ENCODE peak calls at places on chromosome 15, in seven cellular contexts. One of them, this sample, is unnamed.

GRCh38 chr15:98412852-98413251 is 235.5 kb upstream of the IGF1R start:
- DNase-seq in upper lobe of left lung: no peak
- DNase-seq in A549: peak
- DNase-seq in stomach: no peak
- DNase-seq in SK-N-SH: no peak
- DNase-seq in K562: no peak
- DNase-seq in HepG2: peak
- DNase-seq in this sample: no peak

GRCh38 chr15:100714749-100715342 is 112.5 kb downstream of the ASB7 start:
- DNase-seq in upper lobe of left lung: no peak
- DNase-seq in A549: no peak
- DNase-seq in stomach: no peak
- DNase-seq in SK-N-SH: no peak
- DNase-seq in K562: no peak
- DNase-seq in HepG2: no peak
- DNase-seq in this sample: no peak

GRCh38 chr15:71191296-71191695 is 76.0 kb downstream of the THSD4 start:
- DNase-seq in upper lobe of left lung: no peak
- DNase-seq in A549: no peak
- DNase-seq in stomach: no peak
- DNase-seq in SK-N-SH: no peak
- DNase-seq in K562: no peak
- DNase-seq in HepG2: no peak
- DNase-seq in this sample: no peak

GRCh38 chr15:43912991-43913927 is 86.5 kb downstream of the WDR76 start:
- DNase-seq in upper lobe of left lung: no peak
- DNase-seq in A549: peak
- DNase-seq in stomach: no peak
- DNase-seq in SK-N-SH: no peak
- DNase-seq in K562: no peak
- DNase-seq in HepG2: peak
- DNase-seq in this sample: no peak

GRCh38 chr15:37099321-37100108 is 834 bp downstream of the MEIS2 start:
- DNase-seq in upper lobe of left lung: no peak
- DNase-seq in A549: peak
- DNase-seq in stomach: no peak
- DNase-seq in SK-N-SH: peak
- DNase-seq in K562: peak
- DNase-seq in HepG2: peak
- DNase-seq in this sample: no peak

GRCh38 chr15:32766101-32766500 is 48.3 kb downstream of the GREM1 start:
- DNase-seq in upper lobe of left lung: no peak
- DNase-seq in A549: no peak
- DNase-seq in stomach: no peak
- DNase-seq in SK-N-SH: no peak
- DNase-seq in K562: no peak
- DNase-seq in HepG2: no peak
- DNase-seq in this sample: no peak

GRCh38 chr15:68979036-68979435 is 35.5 kb upstream of the NOX5 start:
- DNase-seq in upper lobe of left lung: no peak
- DNase-seq in A549: no peak
- DNase-seq in stomach: no peak
- DNase-seq in SK-N-SH: no peak
- DNase-seq in K562: no peak
- DNase-seq in HepG2: no peak
- DNase-seq in this sample: no peak

GRCh38 chr15:99121207-99121606 is 16.3 kb downstream of the SYNM start:
- DNase-seq in upper lobe of left lung: no peak
- DNase-seq in A549: no peak
- DNase-seq in stomach: no peak
- DNase-seq in SK-N-SH: no peak
- DNase-seq in K562: no peak
- DNase-seq in HepG2: no peak
- DNase-seq in this sample: no peak

GRCh38 chr15:29040367-29040745 is 154.6 kb downstream of the APBA2 start:
- DNase-seq in upper lobe of left lung: no peak
- DNase-seq in A549: no peak
- DNase-seq in stomach: no peak
- DNase-seq in SK-N-SH: no peak
- DNase-seq in K562: no peak
- DNase-seq in HepG2: no peak
- DNase-seq in this sample: no peak

GRCh38 chr15:49495993-49496747 is 73.1 kb downstream of the FGF7 start:
- DNase-seq in upper lobe of left lung: no peak
- DNase-seq in A549: no peak
- DNase-seq in stomach: no peak
- DNase-seq in SK-N-SH: no peak
- DNase-seq in K562: no peak
- DNase-seq in HepG2: no peak
- DNase-seq in this sample: no peak

GRCh38 chr15:39135989-39136388 is 444.9 kb upstream of the THBS1 start:
- DNase-seq in upper lobe of left lung: no peak
- DNase-seq in A549: no peak
- DNase-seq in stomach: no peak
- DNase-seq in SK-N-SH: no peak
- DNase-seq in K562: no peak
- DNase-seq in HepG2: no peak
- DNase-seq in this sample: no peak

GRCh38 chr15:76994971-76995945 is at the start of gene PSTPIP1:
- DNase-seq in upper lobe of left lung: peak
- DNase-seq in A549: no peak
- DNase-seq in stomach: peak
- DNase-seq in SK-N-SH: peak
- DNase-seq in K562: no peak
- DNase-seq in HepG2: no peak
- DNase-seq in this sample: peak

GRCh38 chr15:62307551-62307950 is 142.5 kb upstream of the C2CD4B start:
- DNase-seq in upper lobe of left lung: no peak
- DNase-seq in A549: no peak
- DNase-seq in stomach: no peak
- DNase-seq in SK-N-SH: no peak
- DNase-seq in K562: no peak
- DNase-seq in HepG2: no peak
- DNase-seq in this sample: no peak

GRCh38 chr15:95690631-95691340 is 639.7 kb upstream of the NR2F2 start:
- DNase-seq in upper lobe of left lung: no peak
- DNase-seq in A549: no peak
- DNase-seq in stomach: no peak
- DNase-seq in SK-N-SH: no peak
- DNase-seq in K562: no peak
- DNase-seq in HepG2: no peak
- DNase-seq in this sample: no peak

GRCh38 chr15:32840481-32841245 is 122.9 kb downstream of the GREM1 start:
- DNase-seq in upper lobe of left lung: no peak
- DNase-seq in A549: no peak
- DNase-seq in stomach: no peak
- DNase-seq in SK-N-SH: no peak
- DNase-seq in K562: no peak
- DNase-seq in HepG2: no peak
- DNase-seq in this sample: no peak

GRCh38 chr15:73366766-73367623 is 1.8 kb downstream of the HCN4 start:
- DNase-seq in upper lobe of left lung: no peak
- DNase-seq in A549: no peak
- DNase-seq in stomach: no peak
- DNase-seq in SK-N-SH: peak
- DNase-seq in K562: no peak
- DNase-seq in HepG2: no peak
- DNase-seq in this sample: no peak

GRCh38 chr15:84929795-84930371 is 45.4 kb downstream of the SLC28A1 start:
- DNase-seq in upper lobe of left lung: no peak
- DNase-seq in A549: peak
- DNase-seq in stomach: peak
- DNase-seq in SK-N-SH: peak
- DNase-seq in K562: peak
- DNase-seq in HepG2: peak
- DNase-seq in this sample: peak

GRCh38 chr15:64072812-64073211 is 20.8 kb downstream of the CIAO2A start:
- DNase-seq in upper lobe of left lung: no peak
- DNase-seq in A549: no peak
- DNase-seq in stomach: no peak
- DNase-seq in SK-N-SH: no peak
- DNase-seq in K562: no peak
- DNase-seq in HepG2: peak
- DNase-seq in this sample: no peak

GRCh38 chr15:64068133-64068532 is 21.8 kb upstream of the DAPK2 start:
- DNase-seq in upper lobe of left lung: no peak
- DNase-seq in A549: no peak
- DNase-seq in stomach: no peak
- DNase-seq in SK-N-SH: no peak
- DNase-seq in K562: no peak
- DNase-seq in HepG2: no peak
- DNase-seq in this sample: no peak

GRCh38 chr15:64070106-64070505 is 23.5 kb downstream of the CIAO2A start:
- DNase-seq in upper lobe of left lung: no peak
- DNase-seq in A549: no peak
- DNase-seq in stomach: no peak
- DNase-seq in SK-N-SH: no peak
- DNase-seq in K562: no peak
- DNase-seq in HepG2: no peak
- DNase-seq in this sample: no peak

GRCh38 chr15:64071931-64072765 is 21.5 kb downstream of the CIAO2A start:
- DNase-seq in upper lobe of left lung: no peak
- DNase-seq in A549: peak
- DNase-seq in stomach: no peak
- DNase-seq in SK-N-SH: no peak
- DNase-seq in K562: no peak
- DNase-seq in HepG2: no peak
- DNase-seq in this sample: no peak

DNA sequence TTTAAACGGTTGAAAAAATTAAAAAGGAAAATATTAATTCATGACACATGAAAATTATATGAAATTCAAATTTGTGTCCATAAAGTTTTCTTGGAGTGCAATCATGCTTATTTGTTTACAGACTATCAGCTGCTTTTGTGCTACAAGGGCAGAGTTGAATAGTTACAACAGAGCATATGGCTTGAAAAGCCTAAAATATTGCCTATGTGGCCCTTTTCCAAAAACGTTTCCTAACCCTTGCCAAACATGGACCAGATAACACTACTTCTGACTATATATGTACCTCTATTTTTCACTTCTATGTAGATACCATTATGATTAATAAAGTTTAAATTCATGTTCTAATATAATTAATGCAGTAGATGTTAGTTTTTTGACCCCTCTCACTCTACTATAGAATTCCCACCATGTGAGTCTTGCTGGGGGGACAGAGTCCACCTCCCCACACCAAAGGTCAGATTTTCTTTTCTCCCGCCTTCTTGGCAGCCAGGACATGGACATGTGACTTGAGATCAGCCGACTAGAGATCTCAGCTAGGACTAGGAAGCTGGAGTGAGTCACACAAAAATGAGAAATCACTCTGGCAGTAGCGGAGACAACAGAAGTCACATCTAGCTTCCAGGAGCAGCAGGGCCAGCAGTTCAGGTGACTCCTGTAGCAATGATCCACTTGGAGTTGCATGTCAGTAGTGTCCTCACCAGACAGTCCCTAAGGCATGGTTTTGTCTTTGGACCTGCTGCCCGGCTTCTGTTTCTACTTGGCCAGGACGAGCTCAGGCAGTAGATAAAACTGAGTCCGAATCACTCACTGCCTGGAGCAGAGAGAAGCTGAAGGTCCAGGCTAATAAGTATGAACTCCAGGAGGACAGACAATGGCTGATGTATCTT is 22.4 kb downstream of the CIAO2A start:
- DNase-seq in upper lobe of left lung: peak
- DNase-seq in A549: peak
- DNase-seq in stomach: peak
- DNase-seq in SK-N-SH: no peak
- DNase-seq in K562: no peak
- DNase-seq in HepG2: peak
- DNase-seq in this sample: peak
- TF ChIP-seq EP300 in upper lobe of left lung: no peak
- TF ChIP-seq EP300 in A549: no peak
- TF ChIP-seq EP300 in stomach: no peak
- TF ChIP-seq EP300 in SK-N-SH: no peak
- TF ChIP-seq EP300 in K562: peak
- TF ChIP-seq EP300 in HepG2: no peak
- TF ChIP-seq EP300 in this sample: no peak

GRCh38 chr15:25859838-25860645 is 3.1 kb downstream of the ATP10A start:
- DNase-seq in upper lobe of left lung: peak
- DNase-seq in A549: no peak
- DNase-seq in stomach: peak
- DNase-seq in SK-N-SH: no peak
- DNase-seq in K562: no peak
- DNase-seq in HepG2: no peak
- DNase-seq in this sample: no peak
- TF ChIP-seq EP300 in upper lobe of left lung: no peak
- TF ChIP-seq EP300 in A549: no peak
- TF ChIP-seq EP300 in stomach: peak
- TF ChIP-seq EP300 in SK-N-SH: no peak
- TF ChIP-seq EP300 in K562: no peak
- TF ChIP-seq EP300 in HepG2: no peak
- TF ChIP-seq EP300 in this sample: no peak

DNA sequence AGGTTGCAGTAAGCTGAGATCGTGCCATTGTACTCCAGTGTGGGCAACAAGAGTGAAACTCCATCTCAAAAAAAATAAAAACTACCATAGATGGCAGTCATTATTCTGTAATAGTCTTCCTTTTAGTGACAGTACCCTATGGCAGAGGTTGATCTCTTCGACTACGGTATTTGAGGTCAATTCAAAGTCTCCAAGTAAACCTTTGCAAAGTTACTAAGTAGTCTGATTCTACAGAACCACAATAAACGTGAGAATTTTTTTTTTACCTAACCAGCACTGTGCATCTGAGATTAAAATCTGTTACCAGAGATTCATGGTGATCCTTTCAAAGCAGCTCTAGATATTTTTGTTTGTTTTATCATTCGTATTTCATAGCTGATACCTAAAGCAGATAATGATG is 86.7 kb upstream of the CHD2 start:
- DNase-seq in upper lobe of left lung: no peak
- DNase-seq in A549: no peak
- DNase-seq in stomach: no peak
- DNase-seq in SK-N-SH: no peak
- DNase-seq in K562: no peak
- DNase-seq in HepG2: no peak
- DNase-seq in this sample: no peak
- TF ChIP-seq EP300 in upper lobe of left lung: no peak
- TF ChIP-seq EP300 in A549: no peak
- TF ChIP-seq EP300 in stomach: no peak
- TF ChIP-seq EP300 in SK-N-SH: no peak
- TF ChIP-seq EP300 in K562: no peak
- TF ChIP-seq EP300 in HepG2: no peak
- TF ChIP-seq EP300 in this sample: no peak

DNA sequence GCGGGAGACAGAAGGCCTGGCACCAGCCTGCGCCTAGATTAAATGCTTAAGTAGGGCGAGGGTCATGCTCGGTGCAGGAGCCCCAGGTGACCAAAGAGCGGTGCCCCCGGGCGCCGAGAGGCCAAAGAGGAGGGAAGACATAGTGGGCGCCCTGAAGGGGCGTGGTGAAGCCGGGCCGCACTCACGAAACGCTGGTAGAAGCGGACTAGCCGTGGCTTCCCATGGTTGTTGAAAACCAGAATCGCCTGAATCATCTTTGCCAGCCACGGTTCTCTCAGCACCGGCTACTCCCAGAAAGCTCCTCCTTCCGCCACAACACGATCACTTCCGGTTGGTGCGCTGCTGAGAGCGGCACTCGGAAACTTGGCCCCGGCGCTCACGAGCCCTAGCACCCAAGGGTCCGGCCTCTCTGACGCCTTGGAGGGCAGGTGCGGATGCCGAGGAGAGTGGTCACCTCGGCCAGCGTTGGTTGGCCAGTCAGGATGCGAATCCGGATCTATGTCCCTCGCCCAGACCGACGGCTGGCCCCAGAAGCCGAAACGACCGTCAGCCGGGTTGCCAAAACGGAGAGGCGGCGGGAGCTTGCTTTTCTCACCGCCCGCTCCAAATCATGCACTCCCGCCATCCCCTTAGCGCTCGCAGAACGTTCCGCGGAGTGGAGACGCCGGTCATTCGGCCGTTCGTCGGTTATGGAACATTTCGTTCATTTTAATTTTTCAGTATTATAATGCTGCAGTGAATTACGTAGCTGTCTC is at the start of gene AP3S2:
- DNase-seq in upper lobe of left lung: peak
- DNase-seq in A549: peak
- DNase-seq in stomach: peak
- DNase-seq in SK-N-SH: peak
- DNase-seq in K562: peak
- DNase-seq in HepG2: peak
- DNase-seq in this sample: peak
- TF ChIP-seq EP300 in upper lobe of left lung: peak
- TF ChIP-seq EP300 in A549: no peak
- TF ChIP-seq EP300 in stomach: no peak
- TF ChIP-seq EP300 in SK-N-SH: no peak
- TF ChIP-seq EP300 in K562: no peak
- TF ChIP-seq EP300 in HepG2: peak
- TF ChIP-seq EP300 in this sample: no peak

This sample was measured in transverse colon.